ENCODE peak calls at places on chromosome 1, in four cellular contexts. H, I, G and V are unnamed samples.

GRCh38 chr1:18736958-18737357 is 106.3 kb downstream of the PAX7 start:
- DNase-seq in G (no peak), I (no peak), H (no peak), V (no peak)

GRCh38 chr1:62782197-62782886 is 1.6 kb upstream of the ATG4C start:
- DNase-seq in G (no peak), H (no peak), I (no peak), V (no peak)

GRCh38 chr1:244164563-244164890 is 113.4 kb downstream of the ZBTB18 start:
- DNase-seq in G (no peak), I (no peak), H (no peak), V (no peak)

GRCh38 chr1:165512817-165513216 is 31.0 kb upstream of the LRRC52 start:
- DNase-seq in G (no peak), I (no peak), H (no peak), V (no peak)

GRCh38 chr1:180581635-180582039 is 22.9 kb downstream of the OVAAL start:
- DNase-seq in I (no peak), H (no peak), G (no peak), V (no peak)

GRCh38 chr1:201282216-201282615 is 1.1 kb upstream of the PKP1 start:
- DNase-seq in G (no peak), I (no peak), H (no peak), V (no peak)

GRCh38 chr1:214518387-214518786 is 33.0 kb downstream of the PTPN14 start:
- DNase-seq in I (no peak), H (no peak), G (no peak), V (no peak)

GRCh38 chr1:43879414-43879813 is 54.2 kb upstream of the ARTN start:
- DNase-seq in G (no peak), H (no peak), I (peak), V (no peak)

GRCh38 chr1:8421721-8422120 is 103.8 kb downstream of the SLC45A1 start:
- DNase-seq in G (no peak), I (no peak), H (no peak), V (peak)

GRCh38 chr1:172818841-172819527 is 160.1 kb downstream of the FASLG start:
- DNase-seq in H (peak), I (no peak), G (peak), V (no peak)

GRCh38 chr1:47650205-47650604 is 212.4 kb downstream of the FOXD2 start:
- DNase-seq in G (no peak), H (no peak), I (peak), V (peak)

GRCh38 chr1:32496127-32496526 is 31.3 kb downstream of the ZBTB8B start:
- DNase-seq in H (no peak), I (no peak), G (no peak), V (no peak)

GRCh38 chr1:56095924-56096655 is 483.3 kb downstream of the PLPP3 start:
- DNase-seq in H (no peak), G (no peak), I (no peak), V (peak)

GRCh38 chr1:201916649-201917249 is 28.1 kb downstream of the SHISA4 start:
- DNase-seq in H (no peak), G (no peak), I (peak), V (peak)

GRCh38 chr1:39757501-39757900 is 13.6 kb downstream of the OXCT2 start:
- DNase-seq in H (no peak), G (no peak), I (no peak), V (no peak)

GRCh38 chr1:231679109-231679508 is 52.5 kb downstream of the DISC1 start:
- DNase-seq in H (no peak), G (no peak), I (no peak), V (no peak)

GRCh38 chr1:168737446-168737845 is 8.4 kb upstream of the DPT start:
- DNase-seq in I (no peak), H (no peak), G (no peak), V (no peak)

GRCh38 chr1:183218981-183219621 is 33.0 kb downstream of the LAMC2 start:
- DNase-seq in G (no peak), I (no peak), H (peak), V (peak)

GRCh38 chr1:11802616-11802972 is 3.2 kb downstream of the MTHFR start:
- DNase-seq in H (no peak), I (no peak), G (no peak), V (no peak)

GRCh38 chr1:229572286-229572685 is 13.8 kb upstream of the ABCB10 start:
- DNase-seq in I (no peak), H (no peak), G (no peak), V (no peak)

GRCh38 chr1:154912755-154913154 is 23.8 kb downstream of the PMVK start:
- DNase-seq in H (no peak), I (no peak), G (no peak), V (no peak)

GRCh38 chr1:154736840-154737239 is 128.9 kb upstream of the ADAR start:
- DNase-seq in G (no peak), H (peak), I (peak), V (no peak)

GRCh38 chr1:116574581-116575291 is 3.9 kb upstream of the CD58 start:
- DNase-seq in I (peak), H (peak), G (peak), V (peak)

GRCh38 chr1:162943627-162944026 is 82.7 kb upstream of the CCDC190 start:
- DNase-seq in G (no peak), I (no peak), H (no peak), V (no peak)

GRCh38 chr1:62425041-62425440 is 11.8 kb upstream of the USP1 start:
- DNase-seq in H (no peak), G (no peak), I (no peak), V (no peak)

GRCh38 chr1:7616076-7616833 is 154.8 kb upstream of the VAMP3 start:
- DNase-seq in H (peak), G (peak), I (peak), V (no peak)

GRCh38 chr1:198681247-198681646 is 42.4 kb downstream of the PTPRC start:
- DNase-seq in H (no peak), I (no peak), G (no peak), V (no peak)